ENCODE peak calls at places on chromosomes 13 and 19, in eight cellular contexts. One of them, this sample, is unnamed.

GRCh38 chr19:12665281-12665573 is 1.3 kb downstream of the MAN2B1 start:
- DNase-seq in GM12865: peak; percentile 89
- DNase-seq in activated CD4-positive, alpha-beta memory T cell treated with anti-CD3 and anti-CD28 coated beads, Interleukin-2, amount 10 ng/mL, durations not matched to agents 7 days and 5 days: peak; percentile 73
- DNase-seq in stimulated activated naive B cell treated with anti-CD40 and anti-IgM and Interleukin-4, amounts not matched to agents 10 μg/mL and 1 μg/mL and 100 μg/mL, for 72 hours: peak; percentile 85
- DNase-seq in activated CD8-positive, alpha-beta memory T cell treated with anti-CD3 and anti-CD28 coated beads, Interleukin-2, amount 10 ng/mL, durations not matched to agents 7 days and 5 days: peak; percentile 74
- DNase-seq in T follicular helper cell: peak; percentile 26
- DNase-seq in epithelial cell of esophagus: no peak
- DNase-seq in erythroblast: no peak
- DNase-seq in this sample: no peak

GRCh38 chr19:15294591-15294990 is 37.7 kb downstream of the BRD4 start:
- DNase-seq in GM12865: no peak
- DNase-seq in activated CD4-positive, alpha-beta memory T cell treated with anti-CD3 and anti-CD28 coated beads, Interleukin-2, amount 10 ng/mL, durations not matched to agents 7 days and 5 days: no peak
- DNase-seq in stimulated activated naive B cell treated with anti-CD40 and anti-IgM and Interleukin-4, amounts not matched to agents 10 μg/mL and 1 μg/mL and 100 μg/mL, for 72 hours: no peak
- DNase-seq in activated CD8-positive, alpha-beta memory T cell treated with anti-CD3 and anti-CD28 coated beads, Interleukin-2, amount 10 ng/mL, durations not matched to agents 7 days and 5 days: no peak
- DNase-seq in T follicular helper cell: no peak
- DNase-seq in epithelial cell of esophagus: no peak
- DNase-seq in erythroblast: peak; percentile 79
- DNase-seq in this sample: no peak

GRCh38 chr19:3192684-3193083 is 7.0 kb downstream of the NCLN start:
- DNase-seq in GM12865: no peak
- DNase-seq in activated CD4-positive, alpha-beta memory T cell treated with anti-CD3 and anti-CD28 coated beads, Interleukin-2, amount 10 ng/mL, durations not matched to agents 7 days and 5 days: no peak
- DNase-seq in stimulated activated naive B cell treated with anti-CD40 and anti-IgM and Interleukin-4, amounts not matched to agents 10 μg/mL and 1 μg/mL and 100 μg/mL, for 72 hours: no peak
- DNase-seq in activated CD8-positive, alpha-beta memory T cell treated with anti-CD3 and anti-CD28 coated beads, Interleukin-2, amount 10 ng/mL, durations not matched to agents 7 days and 5 days: no peak
- DNase-seq in T follicular helper cell: no peak
- DNase-seq in epithelial cell of esophagus: no peak
- DNase-seq in erythroblast: no peak
- DNase-seq in this sample: no peak

GRCh38 chr13:112204881-112205327 is 138.0 kb downstream of the SOX1 start:
- DNase-seq in GM12865: no peak
- DNase-seq in activated CD4-positive, alpha-beta memory T cell treated with anti-CD3 and anti-CD28 coated beads, Interleukin-2, amount 10 ng/mL, durations not matched to agents 7 days and 5 days: no peak
- DNase-seq in stimulated activated naive B cell treated with anti-CD40 and anti-IgM and Interleukin-4, amounts not matched to agents 10 μg/mL and 1 μg/mL and 100 μg/mL, for 72 hours: no peak
- DNase-seq in activated CD8-positive, alpha-beta memory T cell treated with anti-CD3 and anti-CD28 coated beads, Interleukin-2, amount 10 ng/mL, durations not matched to agents 7 days and 5 days: no peak
- DNase-seq in T follicular helper cell: no peak
- DNase-seq in epithelial cell of esophagus: no peak
- DNase-seq in erythroblast: no peak
- DNase-seq in this sample: no peak

GRCh38 chr13:97388385-97388784 is 45.6 kb upstream of the RAP2A start:
- DNase-seq in GM12865: peak; percentile 10
- DNase-seq in activated CD4-positive, alpha-beta memory T cell treated with anti-CD3 and anti-CD28 coated beads, Interleukin-2, amount 10 ng/mL, durations not matched to agents 7 days and 5 days: no peak
- DNase-seq in stimulated activated naive B cell treated with anti-CD40 and anti-IgM and Interleukin-4, amounts not matched to agents 10 μg/mL and 1 μg/mL and 100 μg/mL, for 72 hours: peak; percentile 3
- DNase-seq in activated CD8-positive, alpha-beta memory T cell treated with anti-CD3 and anti-CD28 coated beads, Interleukin-2, amount 10 ng/mL, durations not matched to agents 7 days and 5 days: no peak
- DNase-seq in T follicular helper cell: no peak
- DNase-seq in epithelial cell of esophagus: no peak
- DNase-seq in erythroblast: peak; percentile 8
- DNase-seq in this sample: peak; percentile 13

GRCh38 chr19:58575183-58576041 is 2.3 kb upstream of the MZF1 start:
- DNase-seq in GM12865: peak; percentile 94
- DNase-seq in activated CD4-positive, alpha-beta memory T cell treated with anti-CD3 and anti-CD28 coated beads, Interleukin-2, amount 10 ng/mL, durations not matched to agents 7 days and 5 days: peak; percentile 86
- DNase-seq in stimulated activated naive B cell treated with anti-CD40 and anti-IgM and Interleukin-4, amounts not matched to agents 10 μg/mL and 1 μg/mL and 100 μg/mL, for 72 hours: peak; percentile 89
- DNase-seq in activated CD8-positive, alpha-beta memory T cell treated with anti-CD3 and anti-CD28 coated beads, Interleukin-2, amount 10 ng/mL, durations not matched to agents 7 days and 5 days: peak; percentile 91
- DNase-seq in T follicular helper cell: peak; percentile 56
- DNase-seq in epithelial cell of esophagus: peak; percentile 91
- DNase-seq in erythroblast: no peak
- DNase-seq in this sample: peak; percentile 79

GRCh38 chr13:43744630-43745029 is 42.1 kb downstream of the ENOX1 start:
- DNase-seq in GM12865: no peak
- DNase-seq in activated CD4-positive, alpha-beta memory T cell treated with anti-CD3 and anti-CD28 coated beads, Interleukin-2, amount 10 ng/mL, durations not matched to agents 7 days and 5 days: no peak
- DNase-seq in stimulated activated naive B cell treated with anti-CD40 and anti-IgM and Interleukin-4, amounts not matched to agents 10 μg/mL and 1 μg/mL and 100 μg/mL, for 72 hours: no peak
- DNase-seq in activated CD8-positive, alpha-beta memory T cell treated with anti-CD3 and anti-CD28 coated beads, Interleukin-2, amount 10 ng/mL, durations not matched to agents 7 days and 5 days: no peak
- DNase-seq in T follicular helper cell: no peak
- DNase-seq in epithelial cell of esophagus: no peak
- DNase-seq in erythroblast: no peak
- DNase-seq in this sample: no peak

GRCh38 chr19:29309637-29310036 is 96.7 kb upstream of the UQCRFS1 start:
- DNase-seq in GM12865: no peak
- DNase-seq in activated CD4-positive, alpha-beta memory T cell treated with anti-CD3 and anti-CD28 coated beads, Interleukin-2, amount 10 ng/mL, durations not matched to agents 7 days and 5 days: no peak
- DNase-seq in stimulated activated naive B cell treated with anti-CD40 and anti-IgM and Interleukin-4, amounts not matched to agents 10 μg/mL and 1 μg/mL and 100 μg/mL, for 72 hours: no peak
- DNase-seq in activated CD8-positive, alpha-beta memory T cell treated with anti-CD3 and anti-CD28 coated beads, Interleukin-2, amount 10 ng/mL, durations not matched to agents 7 days and 5 days: no peak
- DNase-seq in T follicular helper cell: no peak
- DNase-seq in epithelial cell of esophagus: no peak
- DNase-seq in erythroblast: no peak
- DNase-seq in this sample: no peak

GRCh38 chr13:100633461-100633860 is 41.1 kb downstream of the TMTC4 start:
- DNase-seq in GM12865: no peak
- DNase-seq in activated CD4-positive, alpha-beta memory T cell treated with anti-CD3 and anti-CD28 coated beads, Interleukin-2, amount 10 ng/mL, durations not matched to agents 7 days and 5 days: no peak
- DNase-seq in stimulated activated naive B cell treated with anti-CD40 and anti-IgM and Interleukin-4, amounts not matched to agents 10 μg/mL and 1 μg/mL and 100 μg/mL, for 72 hours: no peak
- DNase-seq in activated CD8-positive, alpha-beta memory T cell treated with anti-CD3 and anti-CD28 coated beads, Interleukin-2, amount 10 ng/mL, durations not matched to agents 7 days and 5 days: no peak
- DNase-seq in T follicular helper cell: no peak
- DNase-seq in epithelial cell of esophagus: peak; percentile 98
- DNase-seq in erythroblast: no peak
- DNase-seq in this sample: no peak

GRCh38 chr19:8336665-8337064 is 6.4 kb downstream of the KANK3 start:
- DNase-seq in GM12865: no peak
- DNase-seq in activated CD4-positive, alpha-beta memory T cell treated with anti-CD3 and anti-CD28 coated beads, Interleukin-2, amount 10 ng/mL, durations not matched to agents 7 days and 5 days: no peak
- DNase-seq in stimulated activated naive B cell treated with anti-CD40 and anti-IgM and Interleukin-4, amounts not matched to agents 10 μg/mL and 1 μg/mL and 100 μg/mL, for 72 hours: no peak
- DNase-seq in activated CD8-positive, alpha-beta memory T cell treated with anti-CD3 and anti-CD28 coated beads, Interleukin-2, amount 10 ng/mL, durations not matched to agents 7 days and 5 days: no peak
- DNase-seq in T follicular helper cell: no peak
- DNase-seq in epithelial cell of esophagus: no peak
- DNase-seq in erythroblast: no peak
- DNase-seq in this sample: no peak

GRCh38 chr13:63481334-63481733 is 2065.7 kb upstream of the PCDH20 start:
- DNase-seq in GM12865: no peak
- DNase-seq in activated CD4-positive, alpha-beta memory T cell treated with anti-CD3 and anti-CD28 coated beads, Interleukin-2, amount 10 ng/mL, durations not matched to agents 7 days and 5 days: no peak
- DNase-seq in stimulated activated naive B cell treated with anti-CD40 and anti-IgM and Interleukin-4, amounts not matched to agents 10 μg/mL and 1 μg/mL and 100 μg/mL, for 72 hours: no peak
- DNase-seq in activated CD8-positive, alpha-beta memory T cell treated with anti-CD3 and anti-CD28 coated beads, Interleukin-2, amount 10 ng/mL, durations not matched to agents 7 days and 5 days: no peak
- DNase-seq in T follicular helper cell: no peak
- DNase-seq in epithelial cell of esophagus: no peak
- DNase-seq in erythroblast: no peak
- DNase-seq in this sample: no peak

GRCh38 chr19:3178377-3178972 is at the start of gene S1PR4:
- DNase-seq in GM12865: peak; percentile 90
- DNase-seq in activated CD4-positive, alpha-beta memory T cell treated with anti-CD3 and anti-CD28 coated beads, Interleukin-2, amount 10 ng/mL, durations not matched to agents 7 days and 5 days: peak; percentile 86
- DNase-seq in stimulated activated naive B cell treated with anti-CD40 and anti-IgM and Interleukin-4, amounts not matched to agents 10 μg/mL and 1 μg/mL and 100 μg/mL, for 72 hours: peak; percentile 68
- DNase-seq in activated CD8-positive, alpha-beta memory T cell treated with anti-CD3 and anti-CD28 coated beads, Interleukin-2, amount 10 ng/mL, durations not matched to agents 7 days and 5 days: peak; percentile 90
- DNase-seq in T follicular helper cell: peak; percentile 37
- DNase-seq in epithelial cell of esophagus: no peak
- DNase-seq in erythroblast: peak; percentile 74
- DNase-seq in this sample: peak; percentile 81

GRCh38 chr13:110915874-110916670 is 1.2 kb upstream of the ANKRD10 start:
- DNase-seq in GM12865: no peak
- DNase-seq in activated CD4-positive, alpha-beta memory T cell treated with anti-CD3 and anti-CD28 coated beads, Interleukin-2, amount 10 ng/mL, durations not matched to agents 7 days and 5 days: no peak
- DNase-seq in stimulated activated naive B cell treated with anti-CD40 and anti-IgM and Interleukin-4, amounts not matched to agents 10 μg/mL and 1 μg/mL and 100 μg/mL, for 72 hours: no peak
- DNase-seq in activated CD8-positive, alpha-beta memory T cell treated with anti-CD3 and anti-CD28 coated beads, Interleukin-2, amount 10 ng/mL, durations not matched to agents 7 days and 5 days: no peak
- DNase-seq in T follicular helper cell: no peak
- DNase-seq in epithelial cell of esophagus: peak; percentile 70
- DNase-seq in erythroblast: peak; percentile 15
- DNase-seq in this sample: no peak

GRCh38 chr13:40755082-40755755 is 15.8 kb downstream of the MRPS31 start:
- DNase-seq in GM12865: peak; percentile 38
- DNase-seq in activated CD4-positive, alpha-beta memory T cell treated with anti-CD3 and anti-CD28 coated beads, Interleukin-2, amount 10 ng/mL, durations not matched to agents 7 days and 5 days: no peak
- DNase-seq in stimulated activated naive B cell treated with anti-CD40 and anti-IgM and Interleukin-4, amounts not matched to agents 10 μg/mL and 1 μg/mL and 100 μg/mL, for 72 hours: no peak
- DNase-seq in activated CD8-positive, alpha-beta memory T cell treated with anti-CD3 and anti-CD28 coated beads, Interleukin-2, amount 10 ng/mL, durations not matched to agents 7 days and 5 days: no peak
- DNase-seq in T follicular helper cell: no peak
- DNase-seq in epithelial cell of esophagus: no peak
- DNase-seq in erythroblast: no peak
- DNase-seq in this sample: no peak

GRCh38 chr13:44565881-44566280 is 10.2 kb downstream of the TSC22D1 start:
- DNase-seq in GM12865: no peak
- DNase-seq in activated CD4-positive, alpha-beta memory T cell treated with anti-CD3 and anti-CD28 coated beads, Interleukin-2, amount 10 ng/mL, durations not matched to agents 7 days and 5 days: no peak
- DNase-seq in stimulated activated naive B cell treated with anti-CD40 and anti-IgM and Interleukin-4, amounts not matched to agents 10 μg/mL and 1 μg/mL and 100 μg/mL, for 72 hours: no peak
- DNase-seq in activated CD8-positive, alpha-beta memory T cell treated with anti-CD3 and anti-CD28 coated beads, Interleukin-2, amount 10 ng/mL, durations not matched to agents 7 days and 5 days: no peak
- DNase-seq in T follicular helper cell: no peak
- DNase-seq in epithelial cell of esophagus: no peak
- DNase-seq in erythroblast: no peak
- DNase-seq in this sample: no peak

GRCh38 chr19:4904481-4904880 is 1.8 kb upstream of the ARRDC5 start:
- DNase-seq in GM12865: no peak
- DNase-seq in activated CD4-positive, alpha-beta memory T cell treated with anti-CD3 and anti-CD28 coated beads, Interleukin-2, amount 10 ng/mL, durations not matched to agents 7 days and 5 days: no peak
- DNase-seq in stimulated activated naive B cell treated with anti-CD40 and anti-IgM and Interleukin-4, amounts not matched to agents 10 μg/mL and 1 μg/mL and 100 μg/mL, for 72 hours: no peak
- DNase-seq in activated CD8-positive, alpha-beta memory T cell treated with anti-CD3 and anti-CD28 coated beads, Interleukin-2, amount 10 ng/mL, durations not matched to agents 7 days and 5 days: no peak
- DNase-seq in T follicular helper cell: no peak
- DNase-seq in epithelial cell of esophagus: no peak
- DNase-seq in erythroblast: no peak
- DNase-seq in this sample: no peak

GRCh38 chr19:33156354-33156753 is 24.4 kb downstream of the WDR88 start:
- DNase-seq in GM12865: no peak
- DNase-seq in activated CD4-positive, alpha-beta memory T cell treated with anti-CD3 and anti-CD28 coated beads, Interleukin-2, amount 10 ng/mL, durations not matched to agents 7 days and 5 days: no peak
- DNase-seq in stimulated activated naive B cell treated with anti-CD40 and anti-IgM and Interleukin-4, amounts not matched to agents 10 μg/mL and 1 μg/mL and 100 μg/mL, for 72 hours: no peak
- DNase-seq in activated CD8-positive, alpha-beta memory T cell treated with anti-CD3 and anti-CD28 coated beads, Interleukin-2, amount 10 ng/mL, durations not matched to agents 7 days and 5 days: no peak
- DNase-seq in T follicular helper cell: no peak
- DNase-seq in epithelial cell of esophagus: peak; percentile 47
- DNase-seq in erythroblast: no peak
- DNase-seq in this sample: no peak

GRCh38 chr19:32223595-32224370 is 121.6 kb upstream of the ZNF507 start:
- DNase-seq in GM12865: no peak
- DNase-seq in activated CD4-positive, alpha-beta memory T cell treated with anti-CD3 and anti-CD28 coated beads, Interleukin-2, amount 10 ng/mL, durations not matched to agents 7 days and 5 days: no peak
- DNase-seq in stimulated activated naive B cell treated with anti-CD40 and anti-IgM and Interleukin-4, amounts not matched to agents 10 μg/mL and 1 μg/mL and 100 μg/mL, for 72 hours: no peak
- DNase-seq in activated CD8-positive, alpha-beta memory T cell treated with anti-CD3 and anti-CD28 coated beads, Interleukin-2, amount 10 ng/mL, durations not matched to agents 7 days and 5 days: no peak
- DNase-seq in T follicular helper cell: no peak
- DNase-seq in epithelial cell of esophagus: no peak
- DNase-seq in erythroblast: no peak
- DNase-seq in this sample: peak; percentile 89

GRCh38 chr13:19586904-19587634 is 25.7 kb upstream of the TPTE2 start:
- DNase-seq in GM12865: peak; percentile 96
- DNase-seq in activated CD4-positive, alpha-beta memory T cell treated with anti-CD3 and anti-CD28 coated beads, Interleukin-2, amount 10 ng/mL, durations not matched to agents 7 days and 5 days: peak; percentile 83
- DNase-seq in stimulated activated naive B cell treated with anti-CD40 and anti-IgM and Interleukin-4, amounts not matched to agents 10 μg/mL and 1 μg/mL and 100 μg/mL, for 72 hours: peak; percentile 75
- DNase-seq in activated CD8-positive, alpha-beta memory T cell treated with anti-CD3 and anti-CD28 coated beads, Interleukin-2, amount 10 ng/mL, durations not matched to agents 7 days and 5 days: peak; percentile 90
- DNase-seq in T follicular helper cell: peak; percentile 53
- DNase-seq in epithelial cell of esophagus: peak; percentile 19
- DNase-seq in erythroblast: peak; percentile 66
- DNase-seq in this sample: peak; percentile 52

GRCh38 chr19:46634045-46634655 is 1.9 kb downstream of the GNG8 start:
- DNase-seq in GM12865: peak; percentile 96
- DNase-seq in activated CD4-positive, alpha-beta memory T cell treated with anti-CD3 and anti-CD28 coated beads, Interleukin-2, amount 10 ng/mL, durations not matched to agents 7 days and 5 days: peak; percentile 96
- DNase-seq in stimulated activated naive B cell treated with anti-CD40 and anti-IgM and Interleukin-4, amounts not matched to agents 10 μg/mL and 1 μg/mL and 100 μg/mL, for 72 hours: peak; percentile 95
- DNase-seq in activated CD8-positive, alpha-beta memory T cell treated with anti-CD3 and anti-CD28 coated beads, Interleukin-2, amount 10 ng/mL, durations not matched to agents 7 days and 5 days: peak; percentile 96
- DNase-seq in T follicular helper cell: peak; percentile 97
- DNase-seq in epithelial cell of esophagus: peak; percentile 97
- DNase-seq in erythroblast: peak; percentile 89
- DNase-seq in this sample: peak; percentile 90

GRCh38 chr19:5122121-5122400 is 153.1 kb downstream of the KDM4B start:
- DNase-seq in GM12865: no peak
- DNase-seq in activated CD4-positive, alpha-beta memory T cell treated with anti-CD3 and anti-CD28 coated beads, Interleukin-2, amount 10 ng/mL, durations not matched to agents 7 days and 5 days: no peak
- DNase-seq in stimulated activated naive B cell treated with anti-CD40 and anti-IgM and Interleukin-4, amounts not matched to agents 10 μg/mL and 1 μg/mL and 100 μg/mL, for 72 hours: no peak
- DNase-seq in activated CD8-positive, alpha-beta memory T cell treated with anti-CD3 and anti-CD28 coated beads, Interleukin-2, amount 10 ng/mL, durations not matched to agents 7 days and 5 days: no peak
- DNase-seq in T follicular helper cell: no peak
- DNase-seq in epithelial cell of esophagus: no peak
- DNase-seq in erythroblast: no peak
- DNase-seq in this sample: no peak

GRCh38 chr19:3324405-3324856 is 42.0 kb upstream of the NFIC start:
- DNase-seq in GM12865: peak; percentile 57
- DNase-seq in activated CD4-positive, alpha-beta memory T cell treated with anti-CD3 and anti-CD28 coated beads, Interleukin-2, amount 10 ng/mL, durations not matched to agents 7 days and 5 days: peak; percentile 83
- DNase-seq in stimulated activated naive B cell treated with anti-CD40 and anti-IgM and Interleukin-4, amounts not matched to agents 10 μg/mL and 1 μg/mL and 100 μg/mL, for 72 hours: peak; percentile 39
- DNase-seq in activated CD8-positive, alpha-beta memory T cell treated with anti-CD3 and anti-CD28 coated beads, Interleukin-2, amount 10 ng/mL, durations not matched to agents 7 days and 5 days: peak; percentile 84
- DNase-seq in T follicular helper cell: peak; percentile 62
- DNase-seq in epithelial cell of esophagus: peak; percentile 35
- DNase-seq in erythroblast: peak; percentile 62
- DNase-seq in this sample: peak; percentile 76

GRCh38 chr13:41029629-41030028 is 10.5 kb upstream of the ELF1 start:
- DNase-seq in GM12865: no peak
- DNase-seq in activated CD4-positive, alpha-beta memory T cell treated with anti-CD3 and anti-CD28 coated beads, Interleukin-2, amount 10 ng/mL, durations not matched to agents 7 days and 5 days: peak; percentile 37
- DNase-seq in stimulated activated naive B cell treated with anti-CD40 and anti-IgM and Interleukin-4, amounts not matched to agents 10 μg/mL and 1 μg/mL and 100 μg/mL, for 72 hours: no peak
- DNase-seq in activated CD8-positive, alpha-beta memory T cell treated with anti-CD3 and anti-CD28 coated beads, Interleukin-2, amount 10 ng/mL, durations not matched to agents 7 days and 5 days: peak; percentile 44
- DNase-seq in T follicular helper cell: no peak
- DNase-seq in epithelial cell of esophagus: no peak
- DNase-seq in erythroblast: peak; percentile 26
- DNase-seq in this sample: no peak

GRCh38 chr13:47846886-47847285 is 154.2 kb downstream of the SUCLA2 start:
- DNase-seq in GM12865: no peak
- DNase-seq in activated CD4-positive, alpha-beta memory T cell treated with anti-CD3 and anti-CD28 coated beads, Interleukin-2, amount 10 ng/mL, durations not matched to agents 7 days and 5 days: no peak
- DNase-seq in stimulated activated naive B cell treated with anti-CD40 and anti-IgM and Interleukin-4, amounts not matched to agents 10 μg/mL and 1 μg/mL and 100 μg/mL, for 72 hours: no peak
- DNase-seq in activated CD8-positive, alpha-beta memory T cell treated with anti-CD3 and anti-CD28 coated beads, Interleukin-2, amount 10 ng/mL, durations not matched to agents 7 days and 5 days: no peak
- DNase-seq in T follicular helper cell: no peak
- DNase-seq in epithelial cell of esophagus: no peak
- DNase-seq in erythroblast: no peak
- DNase-seq in this sample: no peak

GRCh38 chr19:51272183-51272817 is 21.4 kb downstream of the SIGLECL1 start:
- DNase-seq in GM12865: no peak
- DNase-seq in activated CD4-positive, alpha-beta memory T cell treated with anti-CD3 and anti-CD28 coated beads, Interleukin-2, amount 10 ng/mL, durations not matched to agents 7 days and 5 days: peak; percentile 79
- DNase-seq in stimulated activated naive B cell treated with anti-CD40 and anti-IgM and Interleukin-4, amounts not matched to agents 10 μg/mL and 1 μg/mL and 100 μg/mL, for 72 hours: no peak
- DNase-seq in activated CD8-positive, alpha-beta memory T cell treated with anti-CD3 and anti-CD28 coated beads, Interleukin-2, amount 10 ng/mL, durations not matched to agents 7 days and 5 days: peak; percentile 57
- DNase-seq in T follicular helper cell: no peak
- DNase-seq in epithelial cell of esophagus: no peak
- DNase-seq in erythroblast: no peak
- DNase-seq in this sample: peak; percentile 16

GRCh38 chr13:61466280-61466679 is 50.6 kb upstream of the PCDH20 start:
- DNase-seq in GM12865: no peak
- DNase-seq in activated CD4-positive, alpha-beta memory T cell treated with anti-CD3 and anti-CD28 coated beads, Interleukin-2, amount 10 ng/mL, durations not matched to agents 7 days and 5 days: no peak
- DNase-seq in stimulated activated naive B cell treated with anti-CD40 and anti-IgM and Interleukin-4, amounts not matched to agents 10 μg/mL and 1 μg/mL and 100 μg/mL, for 72 hours: no peak
- DNase-seq in activated CD8-positive, alpha-beta memory T cell treated with anti-CD3 and anti-CD28 coated beads, Interleukin-2, amount 10 ng/mL, durations not matched to agents 7 days and 5 days: no peak
- DNase-seq in T follicular helper cell: no peak
- DNase-seq in epithelial cell of esophagus: no peak
- DNase-seq in erythroblast: no peak
- DNase-seq in this sample: no peak

GRCh38 chr13:62060570-62060969 is 644.9 kb upstream of the PCDH20 start:
- DNase-seq in GM12865: no peak
- DNase-seq in activated CD4-positive, alpha-beta memory T cell treated with anti-CD3 and anti-CD28 coated beads, Interleukin-2, amount 10 ng/mL, durations not matched to agents 7 days and 5 days: no peak
- DNase-seq in stimulated activated naive B cell treated with anti-CD40 and anti-IgM and Interleukin-4, amounts not matched to agents 10 μg/mL and 1 μg/mL and 100 μg/mL, for 72 hours: no peak
- DNase-seq in activated CD8-positive, alpha-beta memory T cell treated with anti-CD3 and anti-CD28 coated beads, Interleukin-2, amount 10 ng/mL, durations not matched to agents 7 days and 5 days: no peak
- DNase-seq in T follicular helper cell: no peak
- DNase-seq in epithelial cell of esophagus: no peak
- DNase-seq in erythroblast: no peak
- DNase-seq in this sample: no peak

GRCh38 chr19:6062961-6063575 is 47.2 kb downstream of the RFX2 start:
- DNase-seq in GM12865: no peak
- DNase-seq in activated CD4-positive, alpha-beta memory T cell treated with anti-CD3 and anti-CD28 coated beads, Interleukin-2, amount 10 ng/mL, durations not matched to agents 7 days and 5 days: no peak
- DNase-seq in stimulated activated naive B cell treated with anti-CD40 and anti-IgM and Interleukin-4, amounts not matched to agents 10 μg/mL and 1 μg/mL and 100 μg/mL, for 72 hours: no peak
- DNase-seq in activated CD8-positive, alpha-beta memory T cell treated with anti-CD3 and anti-CD28 coated beads, Interleukin-2, amount 10 ng/mL, durations not matched to agents 7 days and 5 days: no peak
- DNase-seq in T follicular helper cell: no peak
- DNase-seq in epithelial cell of esophagus: no peak
- DNase-seq in erythroblast: no peak
- DNase-seq in this sample: no peak

GRCh38 chr19:48025480-48025879 is 18.4 kb downstream of the CABP5 start:
- DNase-seq in GM12865: no peak
- DNase-seq in activated CD4-positive, alpha-beta memory T cell treated with anti-CD3 and anti-CD28 coated beads, Interleukin-2, amount 10 ng/mL, durations not matched to agents 7 days and 5 days: no peak
- DNase-seq in stimulated activated naive B cell treated with anti-CD40 and anti-IgM and Interleukin-4, amounts not matched to agents 10 μg/mL and 1 μg/mL and 100 μg/mL, for 72 hours: no peak
- DNase-seq in activated CD8-positive, alpha-beta memory T cell treated with anti-CD3 and anti-CD28 coated beads, Interleukin-2, amount 10 ng/mL, durations not matched to agents 7 days and 5 days: no peak
- DNase-seq in T follicular helper cell: no peak
- DNase-seq in epithelial cell of esophagus: no peak
- DNase-seq in erythroblast: no peak
- DNase-seq in this sample: no peak

GRCh38 chr13:94548382-94549240 is 47.3 kb downstream of the TGDS start:
- DNase-seq in GM12865: no peak
- DNase-seq in activated CD4-positive, alpha-beta memory T cell treated with anti-CD3 and anti-CD28 coated beads, Interleukin-2, amount 10 ng/mL, durations not matched to agents 7 days and 5 days: no peak
- DNase-seq in stimulated activated naive B cell treated with anti-CD40 and anti-IgM and Interleukin-4, amounts not matched to agents 10 μg/mL and 1 μg/mL and 100 μg/mL, for 72 hours: no peak
- DNase-seq in activated CD8-positive, alpha-beta memory T cell treated with anti-CD3 and anti-CD28 coated beads, Interleukin-2, amount 10 ng/mL, durations not matched to agents 7 days and 5 days: no peak
- DNase-seq in T follicular helper cell: peak; percentile 8
- DNase-seq in epithelial cell of esophagus: peak; percentile 30
- DNase-seq in erythroblast: peak; percentile 68
- DNase-seq in this sample: peak; percentile 48

GRCh38 chr13:49421391-49421790 is 22.5 kb downstream of the CAB39L start:
- DNase-seq in GM12865: peak; percentile 76
- DNase-seq in activated CD4-positive, alpha-beta memory T cell treated with anti-CD3 and anti-CD28 coated beads, Interleukin-2, amount 10 ng/mL, durations not matched to agents 7 days and 5 days: peak; percentile 40
- DNase-seq in stimulated activated naive B cell treated with anti-CD40 and anti-IgM and Interleukin-4, amounts not matched to agents 10 μg/mL and 1 μg/mL and 100 μg/mL, for 72 hours: peak; percentile 6
- DNase-seq in activated CD8-positive, alpha-beta memory T cell treated with anti-CD3 and anti-CD28 coated beads, Interleukin-2, amount 10 ng/mL, durations not matched to agents 7 days and 5 days: peak; percentile 57
- DNase-seq in T follicular helper cell: no peak
- DNase-seq in epithelial cell of esophagus: peak; percentile 8
- DNase-seq in erythroblast: peak; percentile 51
- DNase-seq in this sample: peak; percentile 14

GRCh38 chr13:26024558-26024957 is 27.3 kb downstream of the SHISA2 start:
- DNase-seq in GM12865: no peak
- DNase-seq in activated CD4-positive, alpha-beta memory T cell treated with anti-CD3 and anti-CD28 coated beads, Interleukin-2, amount 10 ng/mL, durations not matched to agents 7 days and 5 days: no peak
- DNase-seq in stimulated activated naive B cell treated with anti-CD40 and anti-IgM and Interleukin-4, amounts not matched to agents 10 μg/mL and 1 μg/mL and 100 μg/mL, for 72 hours: no peak
- DNase-seq in activated CD8-positive, alpha-beta memory T cell treated with anti-CD3 and anti-CD28 coated beads, Interleukin-2, amount 10 ng/mL, durations not matched to agents 7 days and 5 days: no peak
- DNase-seq in T follicular helper cell: no peak
- DNase-seq in epithelial cell of esophagus: no peak
- DNase-seq in erythroblast: no peak
- DNase-seq in this sample: no peak

GRCh38 chr19:36093146-36093662 is 17.7 kb upstream of the OVOL3 start:
- DNase-seq in GM12865: no peak
- DNase-seq in activated CD4-positive, alpha-beta memory T cell treated with anti-CD3 and anti-CD28 coated beads, Interleukin-2, amount 10 ng/mL, durations not matched to agents 7 days and 5 days: no peak
- DNase-seq in stimulated activated naive B cell treated with anti-CD40 and anti-IgM and Interleukin-4, amounts not matched to agents 10 μg/mL and 1 μg/mL and 100 μg/mL, for 72 hours: no peak
- DNase-seq in activated CD8-positive, alpha-beta memory T cell treated with anti-CD3 and anti-CD28 coated beads, Interleukin-2, amount 10 ng/mL, durations not matched to agents 7 days and 5 days: no peak
- DNase-seq in T follicular helper cell: no peak
- DNase-seq in epithelial cell of esophagus: no peak
- DNase-seq in erythroblast: no peak
- DNase-seq in this sample: no peak

GRCh38 chr13:105442941-105443340 is 1092.5 kb downstream of the EFNB2 start:
- DNase-seq in GM12865: no peak
- DNase-seq in activated CD4-positive, alpha-beta memory T cell treated with anti-CD3 and anti-CD28 coated beads, Interleukin-2, amount 10 ng/mL, durations not matched to agents 7 days and 5 days: no peak
- DNase-seq in stimulated activated naive B cell treated with anti-CD40 and anti-IgM and Interleukin-4, amounts not matched to agents 10 μg/mL and 1 μg/mL and 100 μg/mL, for 72 hours: no peak
- DNase-seq in activated CD8-positive, alpha-beta memory T cell treated with anti-CD3 and anti-CD28 coated beads, Interleukin-2, amount 10 ng/mL, durations not matched to agents 7 days and 5 days: no peak
- DNase-seq in T follicular helper cell: no peak
- DNase-seq in epithelial cell of esophagus: peak; percentile 99
- DNase-seq in erythroblast: peak; percentile 61
- DNase-seq in this sample: no peak

This sample was measured in DND-41.